ENCODE peak calls at places on chromosome X, in seven cellular contexts. One of them, this sample, is unnamed.

GRCh38 chrX:128051526-128051925 is 677 bp downstream of the ACTRT1 start:
- DNase-seq in LNCaP clone FGC: no peak
- DNase-seq in WERI-Rb-1: no peak
- DNase-seq in endodermal cell: no peak
- DNase-seq in glutamatergic neuron: no peak
- DNase-seq in cardiac fibroblast: no peak
- DNase-seq in astrocyte: no peak
- DNase-seq in this sample: no peak

GRCh38 chrX:52556741-52557140 is 39.9 kb upstream of the XAGE1B start:
- DNase-seq in LNCaP clone FGC: no peak
- DNase-seq in WERI-Rb-1: no peak
- DNase-seq in endodermal cell: no peak
- DNase-seq in glutamatergic neuron: no peak
- DNase-seq in cardiac fibroblast: no peak
- DNase-seq in astrocyte: no peak
- DNase-seq in this sample: no peak

GRCh38 chrX:48569958-48570357 is 4.3 kb upstream of the RBM3 start:
- DNase-seq in LNCaP clone FGC: no peak
- DNase-seq in WERI-Rb-1: no peak
- DNase-seq in endodermal cell: no peak
- DNase-seq in glutamatergic neuron: no peak
- DNase-seq in cardiac fibroblast: peak
- DNase-seq in astrocyte: peak
- DNase-seq in this sample: no peak

GRCh38 chrX:97479491-97479890 is 595.8 kb downstream of the RPA4 start:
- DNase-seq in LNCaP clone FGC: no peak
- DNase-seq in WERI-Rb-1: no peak
- DNase-seq in endodermal cell: no peak
- DNase-seq in glutamatergic neuron: no peak
- DNase-seq in cardiac fibroblast: no peak
- DNase-seq in astrocyte: no peak
- DNase-seq in this sample: no peak

GRCh38 chrX:13711141-13711540 is 22.2 kb downstream of the RAB9A start:
- DNase-seq in LNCaP clone FGC: no peak
- DNase-seq in WERI-Rb-1: no peak
- DNase-seq in endodermal cell: no peak
- DNase-seq in glutamatergic neuron: no peak
- DNase-seq in cardiac fibroblast: no peak
- DNase-seq in astrocyte: no peak
- DNase-seq in this sample: no peak

GRCh38 chrX:150966235-150966634 is 16.9 kb upstream of the HMGB3 start:
- DNase-seq in LNCaP clone FGC: peak
- DNase-seq in WERI-Rb-1: no peak
- DNase-seq in endodermal cell: no peak
- DNase-seq in glutamatergic neuron: no peak
- DNase-seq in cardiac fibroblast: no peak
- DNase-seq in astrocyte: no peak
- DNase-seq in this sample: no peak

GRCh38 chrX:39955621-39956020 is 142.1 kb downstream of the BCOR start:
- DNase-seq in LNCaP clone FGC: no peak
- DNase-seq in WERI-Rb-1: no peak
- DNase-seq in endodermal cell: peak
- DNase-seq in glutamatergic neuron: no peak
- DNase-seq in cardiac fibroblast: no peak
- DNase-seq in astrocyte: no peak
- DNase-seq in this sample: no peak

GRCh38 chrX:132831336-132831973 is 127.0 kb downstream of the HS6ST2 start:
- DNase-seq in LNCaP clone FGC: no peak
- DNase-seq in WERI-Rb-1: no peak
- DNase-seq in endodermal cell: no peak
- DNase-seq in glutamatergic neuron: no peak
- DNase-seq in cardiac fibroblast: no peak
- DNase-seq in astrocyte: no peak
- DNase-seq in this sample: no peak

GRCh38 chrX:9342581-9343051 is 122.2 kb upstream of the TBL1X start:
- DNase-seq in LNCaP clone FGC: peak
- DNase-seq in WERI-Rb-1: peak
- DNase-seq in endodermal cell: peak
- DNase-seq in glutamatergic neuron: peak
- DNase-seq in cardiac fibroblast: peak
- DNase-seq in astrocyte: peak
- DNase-seq in this sample: peak

GRCh38 chrX:149760965-149761364 is 12.9 kb upstream of the HSFX1 start:
- DNase-seq in LNCaP clone FGC: no peak
- DNase-seq in WERI-Rb-1: peak
- DNase-seq in endodermal cell: peak
- DNase-seq in glutamatergic neuron: no peak
- DNase-seq in cardiac fibroblast: no peak
- DNase-seq in astrocyte: no peak
- DNase-seq in this sample: no peak

GRCh38 chrX:120768681-120769080 is 107.0 kb downstream of the CT47B1 start:
- DNase-seq in LNCaP clone FGC: no peak
- DNase-seq in WERI-Rb-1: no peak
- DNase-seq in endodermal cell: no peak
- DNase-seq in glutamatergic neuron: no peak
- DNase-seq in cardiac fibroblast: peak
- DNase-seq in astrocyte: peak
- DNase-seq in this sample: no peak

GRCh38 chrX:78527263-78527662 is 131.9 kb downstream of the RTL3 start:
- DNase-seq in LNCaP clone FGC: no peak
- DNase-seq in WERI-Rb-1: no peak
- DNase-seq in endodermal cell: no peak
- DNase-seq in glutamatergic neuron: no peak
- DNase-seq in cardiac fibroblast: peak
- DNase-seq in astrocyte: peak
- DNase-seq in this sample: no peak

GRCh38 chrX:118025193-118025592 is 91.4 kb downstream of the KLHL13 start:
- DNase-seq in LNCaP clone FGC: no peak
- DNase-seq in WERI-Rb-1: no peak
- DNase-seq in endodermal cell: no peak
- DNase-seq in glutamatergic neuron: no peak
- DNase-seq in cardiac fibroblast: no peak
- DNase-seq in astrocyte: peak
- DNase-seq in this sample: no peak

GRCh38 chrX:49610718-49611310 is 12.0 kb downstream of the GAGE1 start:
- DNase-seq in LNCaP clone FGC: peak
- DNase-seq in WERI-Rb-1: no peak
- DNase-seq in endodermal cell: no peak
- DNase-seq in glutamatergic neuron: no peak
- DNase-seq in cardiac fibroblast: peak
- DNase-seq in astrocyte: no peak
- DNase-seq in this sample: no peak

GRCh38 chrX:74383611-74384010 is 37.7 kb upstream of the SLC16A2 start:
- DNase-seq in LNCaP clone FGC: peak
- DNase-seq in WERI-Rb-1: peak
- DNase-seq in endodermal cell: peak
- DNase-seq in glutamatergic neuron: peak
- DNase-seq in cardiac fibroblast: peak
- DNase-seq in astrocyte: peak
- DNase-seq in this sample: peak

GRCh38 chrX:85026170-85026569 is 22.5 kb downstream of the APOOL start:
- DNase-seq in LNCaP clone FGC: no peak
- DNase-seq in WERI-Rb-1: no peak
- DNase-seq in endodermal cell: no peak
- DNase-seq in glutamatergic neuron: no peak
- DNase-seq in cardiac fibroblast: no peak
- DNase-seq in astrocyte: no peak
- DNase-seq in this sample: no peak

GRCh38 chrX:102345916-102346315 is 93.9 kb downstream of the NXF2B start:
- DNase-seq in LNCaP clone FGC: no peak
- DNase-seq in WERI-Rb-1: peak
- DNase-seq in endodermal cell: peak
- DNase-seq in glutamatergic neuron: peak
- DNase-seq in cardiac fibroblast: peak
- DNase-seq in astrocyte: peak
- DNase-seq in this sample: no peak

GRCh38 chrX:12975670-12975965 is 708 bp downstream of the TMSB4X start:
- DNase-seq in LNCaP clone FGC: no peak
- DNase-seq in WERI-Rb-1: peak
- DNase-seq in endodermal cell: no peak
- DNase-seq in glutamatergic neuron: no peak
- DNase-seq in cardiac fibroblast: no peak
- DNase-seq in astrocyte: no peak
- DNase-seq in this sample: peak

GRCh38 chrX:154712781-154713391 is 38.0 kb downstream of the GAB3 start:
- DNase-seq in LNCaP clone FGC: no peak
- DNase-seq in WERI-Rb-1: no peak
- DNase-seq in endodermal cell: no peak
- DNase-seq in glutamatergic neuron: no peak
- DNase-seq in cardiac fibroblast: peak
- DNase-seq in astrocyte: peak
- DNase-seq in this sample: no peak

GRCh38 chrX:22467571-22467970 is 194.9 kb downstream of the CBLL2 start:
- DNase-seq in LNCaP clone FGC: no peak
- DNase-seq in WERI-Rb-1: no peak
- DNase-seq in endodermal cell: no peak
- DNase-seq in glutamatergic neuron: no peak
- DNase-seq in cardiac fibroblast: no peak
- DNase-seq in astrocyte: no peak
- DNase-seq in this sample: no peak

GRCh38 chrX:71439420-71439819 is 73.3 kb downstream of the TAF1 start:
- DNase-seq in LNCaP clone FGC: no peak
- DNase-seq in WERI-Rb-1: no peak
- DNase-seq in endodermal cell: no peak
- DNase-seq in glutamatergic neuron: no peak
- DNase-seq in cardiac fibroblast: no peak
- DNase-seq in astrocyte: no peak
- DNase-seq in this sample: no peak

GRCh38 chrX:129678176-129678880 is 23.6 kb upstream of the APLN start:
- DNase-seq in LNCaP clone FGC: no peak
- DNase-seq in WERI-Rb-1: no peak
- DNase-seq in endodermal cell: no peak
- DNase-seq in glutamatergic neuron: no peak
- DNase-seq in cardiac fibroblast: no peak
- DNase-seq in astrocyte: no peak
- DNase-seq in this sample: peak

GRCh38 chrX:16993791-16994318 is 47.4 kb downstream of the REPS2 start:
- DNase-seq in LNCaP clone FGC: no peak
- DNase-seq in WERI-Rb-1: no peak
- DNase-seq in endodermal cell: peak
- DNase-seq in glutamatergic neuron: no peak
- DNase-seq in cardiac fibroblast: no peak
- DNase-seq in astrocyte: no peak
- DNase-seq in this sample: no peak
- TF ChIP-seq CTCF in LNCaP clone FGC: peak
- TF ChIP-seq CTCF in WERI-Rb-1: peak
- TF ChIP-seq CTCF in endodermal cell: peak
- TF ChIP-seq CTCF in glutamatergic neuron: no peak
- TF ChIP-seq CTCF in cardiac fibroblast: no peak
- TF ChIP-seq CTCF in astrocyte: no peak
- TF ChIP-seq CTCF in this sample: no peak

GRCh38 chrX:17005712-17006372 is 59.4 kb downstream of the REPS2 start:
- DNase-seq in LNCaP clone FGC: no peak
- DNase-seq in WERI-Rb-1: no peak
- DNase-seq in endodermal cell: no peak
- DNase-seq in glutamatergic neuron: no peak
- DNase-seq in cardiac fibroblast: peak
- DNase-seq in astrocyte: no peak
- DNase-seq in this sample: no peak

GRCh38 chrX:17009856-17010650 is 63.6 kb downstream of the REPS2 start:
- DNase-seq in LNCaP clone FGC: no peak
- DNase-seq in WERI-Rb-1: no peak
- DNase-seq in endodermal cell: no peak
- DNase-seq in glutamatergic neuron: no peak
- DNase-seq in cardiac fibroblast: no peak
- DNase-seq in astrocyte: no peak
- DNase-seq in this sample: no peak

DNA sequence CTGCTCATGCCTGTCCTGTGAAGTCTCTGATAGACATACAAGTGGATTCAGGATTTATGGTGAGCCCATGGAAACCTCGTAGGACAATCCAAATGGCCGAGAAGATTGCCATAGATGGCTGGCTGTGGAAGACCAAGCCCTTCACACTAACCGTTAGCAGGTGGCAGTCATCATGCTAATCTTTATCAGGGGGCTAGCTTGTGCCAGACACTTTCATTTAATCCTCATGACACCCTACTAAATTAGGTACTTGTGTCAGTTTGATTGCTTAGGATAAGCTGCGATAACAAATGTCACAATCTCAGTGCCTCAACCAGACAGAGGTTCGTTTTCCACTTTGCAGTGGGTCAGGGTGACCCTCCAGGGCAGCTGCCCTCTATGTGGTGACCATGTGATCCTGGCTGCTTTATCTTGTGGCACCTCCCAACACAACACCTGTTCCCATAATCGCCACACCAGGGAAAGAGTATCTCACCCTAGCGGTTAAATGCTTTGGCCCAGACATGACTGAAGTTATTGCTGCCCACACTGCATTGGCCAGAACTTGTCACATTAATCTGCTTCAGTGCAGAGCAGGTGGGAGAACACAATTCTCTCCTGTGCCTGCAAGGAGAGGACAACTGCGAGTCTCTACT is 60.8 kb downstream of the REPS2 start:
- DNase-seq in LNCaP clone FGC: no peak
- DNase-seq in WERI-Rb-1: peak
- DNase-seq in endodermal cell: peak
- DNase-seq in glutamatergic neuron: peak
- DNase-seq in cardiac fibroblast: no peak
- DNase-seq in astrocyte: no peak
- DNase-seq in this sample: no peak
- TF ChIP-seq CTCF in LNCaP clone FGC: peak
- TF ChIP-seq CTCF in WERI-Rb-1: peak
- TF ChIP-seq CTCF in endodermal cell: peak
- TF ChIP-seq CTCF in glutamatergic neuron: peak
- TF ChIP-seq CTCF in cardiac fibroblast: no peak
- TF ChIP-seq CTCF in astrocyte: peak
- TF ChIP-seq CTCF in this sample: peak

DNA sequence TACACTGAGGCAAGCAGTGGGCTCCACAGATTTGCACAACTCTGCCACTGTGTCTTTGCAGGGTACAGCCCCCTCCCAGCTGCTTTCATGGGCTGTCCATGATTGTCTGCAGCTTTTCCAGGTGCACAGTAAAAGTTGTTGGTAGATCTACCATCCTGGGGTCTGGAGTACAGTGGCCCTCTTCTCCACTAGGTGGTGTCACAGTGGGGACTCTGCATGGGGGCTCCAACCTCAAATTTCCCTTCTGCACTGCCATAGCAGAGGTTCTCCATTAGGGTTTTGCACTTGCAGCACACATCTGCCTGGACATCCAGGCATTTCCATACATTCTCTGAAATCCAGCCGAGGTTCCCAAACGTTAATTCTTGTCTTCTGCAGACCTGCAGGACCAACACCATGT is 1002.3 kb downstream of the FAM133A start:
- DNase-seq in LNCaP clone FGC: no peak
- DNase-seq in WERI-Rb-1: no peak
- DNase-seq in endodermal cell: peak
- DNase-seq in glutamatergic neuron: no peak
- DNase-seq in cardiac fibroblast: no peak
- DNase-seq in astrocyte: no peak
- DNase-seq in this sample: no peak
- TF ChIP-seq CTCF in LNCaP clone FGC: no peak
- TF ChIP-seq CTCF in WERI-Rb-1: peak
- TF ChIP-seq CTCF in endodermal cell: peak
- TF ChIP-seq CTCF in glutamatergic neuron: no peak
- TF ChIP-seq CTCF in cardiac fibroblast: no peak
- TF ChIP-seq CTCF in astrocyte: no peak
- TF ChIP-seq CTCF in this sample: no peak

GRCh38 chrX:36683507-36683906 is 324.7 kb upstream of the FAM47C start:
- DNase-seq in LNCaP clone FGC: peak
- DNase-seq in WERI-Rb-1: no peak
- DNase-seq in endodermal cell: no peak
- DNase-seq in glutamatergic neuron: no peak
- DNase-seq in cardiac fibroblast: no peak
- DNase-seq in astrocyte: no peak
- DNase-seq in this sample: no peak

GRCh38 chrX:36684053-36684452 is 324.1 kb upstream of the FAM47C start:
- DNase-seq in LNCaP clone FGC: no peak
- DNase-seq in WERI-Rb-1: no peak
- DNase-seq in endodermal cell: no peak
- DNase-seq in glutamatergic neuron: no peak
- DNase-seq in cardiac fibroblast: no peak
- DNase-seq in astrocyte: no peak
- DNase-seq in this sample: no peak
- TF ChIP-seq CTCF in LNCaP clone FGC: peak
- TF ChIP-seq CTCF in WERI-Rb-1: peak
- TF ChIP-seq CTCF in endodermal cell: peak
- TF ChIP-seq CTCF in glutamatergic neuron: no peak
- TF ChIP-seq CTCF in cardiac fibroblast: no peak
- TF ChIP-seq CTCF in astrocyte: no peak
- TF ChIP-seq CTCF in this sample: no peak

This sample was measured in heart right ventricle.